ENCODE peak calls at places on chromosomes 16 and 17, in five cellular contexts. K, I, J, A and C are unnamed samples.

GRCh38 chr16:8828541-8829165 is 31.0 kb downstream of the PMM2 start:
- DNase-seq in J (no peak), A (no peak), I (no peak), K (no peak), C (no peak)

GRCh38 chr17:63039899-63040602 is 74.0 kb downstream of the TANC2 start:
- DNase-seq in I (no peak), A (no peak), K (no peak), J (no peak), C (no peak)

GRCh38 chr16:80570106-80570478 is 29.3 kb downstream of the DYNLRB2 start:
- DNase-seq in A (no peak), J (no peak), I (no peak), K (no peak), C (no peak)

GRCh38 chr17:30274887-30275286 is 16.9 kb downstream of the BLMH start:
- DNase-seq in J (no peak), K (no peak), A (no peak), I (no peak), C (no peak)

GRCh38 chr17:57544834-57545463 is 200.2 kb downstream of the CCDC182 start:
- DNase-seq in I (no peak), K (no peak), J (no peak), A (no peak), C (no peak)

GRCh38 chr17:10755592-10756127 is 25.8 kb upstream of the TMEM220 start:
- DNase-seq in J (no peak), I (no peak), A (no peak), K (no peak), C (no peak)

GRCh38 chr16:31010539-31010938 is at the start of gene STX1B:
- DNase-seq in A (no peak), J (no peak), I (no peak), K (no peak), C (no peak)

GRCh38 chr16:11094075-11094593 is 149.8 kb downstream of the CLEC16A start:
- DNase-seq in A (peak), K (no peak), I (peak), J (peak), C (no peak)

GRCh38 chr17:38915639-38915995 is 9.8 kb upstream of the LASP1NB start:
- DNase-seq in J (no peak), A (no peak), I (no peak), K (no peak), C (no peak)
- TF ChIP-seq CTCF in J (no peak), A (no peak), I (no peak), K (no peak), C (no peak)

GRCh38 chr16:81855552-81856153 is 76.6 kb downstream of the PLCG2 start:
- DNase-seq in I (no peak), J (no peak), K (no peak), A (no peak), C (no peak)
- TF ChIP-seq CTCF in I (no peak), J (no peak), K (no peak), A (no peak), C (peak)

GRCh38 chr17:20944014-20944905 is 98.6 kb downstream of the USP22 start:
- DNase-seq in J (peak), K (no peak), I (peak), A (no peak), C (no peak)
- TF ChIP-seq CTCF in J (peak), K (no peak), I (peak), A (peak), C (peak)

DNA sequence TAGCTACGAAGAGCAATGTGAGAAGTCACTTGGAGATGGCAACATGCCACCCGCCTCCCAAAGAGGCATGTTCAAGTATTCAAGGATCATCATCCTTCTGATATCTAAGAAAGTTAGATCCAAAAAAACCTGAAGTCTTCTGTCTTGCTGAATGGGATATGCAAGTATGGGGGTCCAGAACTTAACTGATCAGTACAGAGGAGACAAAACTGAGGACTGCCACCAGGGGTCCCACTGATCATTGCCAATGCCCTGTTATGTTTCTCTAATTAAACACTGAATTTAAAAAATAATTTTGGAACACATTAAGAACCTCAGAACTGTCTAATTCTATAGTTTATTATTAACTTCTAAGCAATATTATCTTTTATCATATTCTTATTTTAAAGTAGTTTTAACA is 99.7 kb downstream of the CDH8 start:
- DNase-seq in K (no peak), J (no peak), I (no peak), A (no peak), C (no peak)
- TF ChIP-seq CTCF in K (no peak), J (peak), I (no peak), A (no peak), C (no peak)

DNA sequence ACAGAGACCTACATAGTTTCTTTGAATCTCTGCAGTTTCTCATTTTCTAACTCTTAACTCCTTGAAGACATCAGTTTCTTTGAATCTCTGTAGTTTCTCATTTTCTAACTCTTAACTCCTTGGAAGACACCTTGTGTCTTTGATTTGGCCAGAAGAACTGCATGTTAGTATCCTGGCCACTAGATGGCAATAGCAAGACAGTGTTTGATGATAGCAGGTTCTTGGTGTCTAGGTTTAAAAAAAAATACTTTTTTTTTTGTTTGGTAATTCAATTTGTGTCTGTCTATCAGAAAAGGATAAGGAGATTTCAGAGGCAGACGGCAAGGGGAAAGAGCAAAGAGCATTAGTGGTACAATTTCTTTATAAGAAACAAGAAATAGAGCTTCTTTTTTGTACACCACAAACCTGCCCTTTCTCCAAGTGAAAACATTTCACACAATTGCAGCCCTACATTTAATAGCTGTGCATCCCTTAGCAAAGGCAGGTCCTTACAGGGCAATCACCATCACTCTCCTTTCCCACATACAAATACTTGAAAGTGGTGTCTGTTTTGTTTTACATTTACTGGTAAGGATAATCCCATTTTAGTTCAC is 1324.9 kb upstream of the CDH8 start:
- DNase-seq in J (no peak), A (no peak), K (peak), I (peak), C (peak)
- TF ChIP-seq CTCF in J (peak), A (peak), K (peak), I (peak), C (peak)

GRCh38 chr17:49515196-49515770 is 20.2 kb downstream of the NGFR start:
- DNase-seq in K (peak), I (peak), J (peak), A (peak), C (peak)
- TF ChIP-seq CTCF in K (peak), I (no peak), J (no peak), A (peak), C (no peak)

DNA sequence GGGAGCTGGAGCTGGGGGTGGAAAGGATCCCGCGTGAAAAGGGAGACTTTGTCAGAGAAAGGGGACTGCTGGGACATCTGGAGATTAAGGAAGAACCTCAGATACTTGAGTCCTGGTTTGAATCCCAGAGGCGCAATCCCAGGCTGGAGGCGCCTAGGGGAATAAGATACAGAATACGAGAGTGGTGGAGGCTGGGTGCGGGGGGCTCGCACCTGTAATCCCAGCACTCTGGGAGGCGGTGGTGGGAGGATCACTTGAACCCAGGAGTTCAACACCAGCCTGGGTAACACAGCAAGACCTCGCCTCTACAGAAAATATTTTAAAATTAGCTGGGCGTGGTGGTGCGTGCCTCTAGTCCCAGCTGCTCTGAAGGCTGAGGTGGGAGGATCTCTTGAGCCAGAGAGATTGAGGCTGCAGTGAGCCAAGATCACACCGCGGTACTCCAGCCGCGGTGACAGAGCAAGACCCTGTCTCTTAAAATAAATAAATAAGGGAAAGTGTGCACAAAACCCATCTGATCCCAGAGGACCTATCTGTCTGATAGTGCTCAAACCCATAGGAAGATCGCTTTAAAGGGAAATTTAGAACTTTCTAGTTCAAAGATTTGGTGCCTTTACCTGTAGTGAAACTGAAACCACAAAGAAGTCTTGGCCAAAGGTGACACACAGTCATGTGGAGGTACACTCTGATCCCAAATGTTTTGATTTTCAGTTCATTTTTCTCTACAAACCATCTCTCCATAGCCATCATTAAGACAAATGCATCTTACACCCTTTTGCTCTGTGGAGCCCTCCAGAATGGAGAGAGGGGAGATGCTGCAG is 625 bp upstream of the SCRN2 start:
- DNase-seq in A (no peak), K (no peak), J (no peak), I (no peak), C (no peak)
- TF ChIP-seq CTCF in A (peak), K (no peak), J (peak), I (no peak), C (no peak)

GRCh38 chr16:3305109-3306068 is at the start of the genes TIGD7 and ZNF75A:
- DNase-seq in A (peak), J (peak), K (peak), I (peak), C (peak)
- TF ChIP-seq CTCF in A (no peak), J (no peak), K (peak), I (no peak), C (no peak)

GRCh38 chr17:27565874-27566672 is 64.9 kb upstream of the LGALS9 start:
- DNase-seq in K (no peak), I (no peak), J (no peak), A (no peak), C (no peak)
- TF ChIP-seq CTCF in K (no peak), I (no peak), J (no peak), A (no peak), C (no peak)